ENCODE peak calls at places on chromosomes 12 and 14, in six cellular contexts. F is PC-9, Q is upper lobe of right lung, V is testis, C is mammary epithelial cell, W is cardiac muscle cell. B is an unnamed sample.
A peak's percentile ranks its signal among the peaks of the same experiment; 100 is the strongest.

GRCh38 chr12:12506541-12506940 is 56.1 kb downstream of the DUSP16 start:
- DNase-seq in F (no peak), W (no peak), Q (no peak), V (peak; percentile 49), C (no peak), B (no peak)

GRCh38 chr14:46259536-46259935 is 392.0 kb downstream of the RPL10L start:
- DNase-seq in Q (no peak), F (no peak), C (no peak), V (no peak), W (peak; percentile 10), B (no peak)

GRCh38 chr14:100532916-100533630 is 54.1 kb downstream of the BEGAIN start:
- DNase-seq in W (no peak), V (peak; percentile 43), C (no peak), Q (peak; percentile 61), F (no peak), B (peak; percentile 64)

GRCh38 chr12:30822385-30823139 is 67.8 kb upstream of the CAPRIN2 start:
- DNase-seq in Q (peak; percentile 88), F (peak; percentile 61), C (peak; percentile 22), V (peak; percentile 70), W (peak; percentile 71), B (peak; percentile 86)

GRCh38 chr14:69670093-69670492 is 58.7 kb downstream of the SUSD6 start:
- DNase-seq in Q (no peak), C (no peak), W (no peak), F (no peak), V (no peak), B (no peak)

GRCh38 chr14:104871145-104871655 is 6.1 kb downstream of the CEP170B start:
- DNase-seq in W (no peak), Q (no peak), F (no peak), C (no peak), V (no peak), B (no peak)

GRCh38 chr14:76918751-76919421 is 92.7 kb downstream of the LRRC74A start:
- DNase-seq in W (peak; percentile 58), V (peak; percentile 96), F (peak; percentile 100), C (peak; percentile 96), Q (peak; percentile 96), B (peak; percentile 88)

GRCh38 chr14:54642950-54643695 is 76.2 kb downstream of the SAMD4A start:
- DNase-seq in C (no peak), F (no peak), Q (no peak), V (no peak), W (peak; percentile 32), B (no peak)

GRCh38 chr14:90693413-90693812 is 122.8 kb downstream of the TTC7B start:
- DNase-seq in F (no peak), Q (no peak), W (no peak), C (no peak), V (no peak), B (no peak)

GRCh38 chr12:40762072-40762471 is 69.8 kb downstream of the CNTN1 start:
- DNase-seq in F (no peak), V (no peak), C (no peak), W (no peak), Q (no peak), B (no peak)

GRCh38 chr14:105385322-105385637 is 13.1 kb upstream of the TEX22 start:
- DNase-seq in F (no peak), V (no peak), Q (no peak), W (no peak), C (no peak), B (no peak)

GRCh38 chr14:51860836-51861583 is 598 bp downstream of the GNG2 start:
- DNase-seq in V (no peak), Q (no peak), F (no peak), W (no peak), C (no peak), B (no peak)

GRCh38 chr12:113387631-113388030 is 16.1 kb downstream of the SDS start:
- DNase-seq in V (no peak), F (no peak), C (no peak), Q (no peak), W (no peak), B (no peak)

GRCh38 chr12:123271182-123271491 is 519 bp downstream of the CDK2AP1 start:
- DNase-seq in C (peak; percentile 40), V (peak; percentile 71), F (peak; percentile 67), W (peak; percentile 85), Q (peak; percentile 90), B (peak; percentile 95)

GRCh38 chr12:43931187-43931586 is 95.3 kb downstream of the TMEM117 start:
- DNase-seq in C (no peak), W (no peak), Q (no peak), V (no peak), F (no peak), B (no peak)

GRCh38 chr14:103097244-103097993 is 2.9 kb downstream of the EXOC3L4 start:
- DNase-seq in W (no peak), F (no peak), C (no peak), Q (no peak), V (no peak), B (no peak)

GRCh38 chr14:103096387-103096786 is 1.9 kb downstream of the EXOC3L4 start:
- DNase-seq in F (no peak), V (no peak), Q (no peak), W (no peak), C (no peak), B (no peak)

GRCh38 chr14:103099733-103100280 is 5.3 kb downstream of the EXOC3L4 start:
- DNase-seq in C (no peak), Q (no peak), V (no peak), F (no peak), W (no peak), B (no peak)

GRCh38 chr14:103099081-103099732 is 4.7 kb downstream of the EXOC3L4 start:
- DNase-seq in V (no peak), W (no peak), C (no peak), F (no peak), Q (no peak), B (no peak)

GRCh38 chr14:103097994-103098957 is 3.8 kb downstream of the EXOC3L4 start:
- DNase-seq in C (no peak), V (no peak), F (no peak), Q (no peak), W (no peak), B (no peak)
- H3K4me1 ChIP-seq in C (peaks cover under 1% of the 10 kb centered on the region), V (peaks cover 14% of the 10 kb centered on the region), F (peaks cover 41% of the 10 kb centered on the region), Q (peaks cover 10% of the 10 kb centered on the region), W (peaks cover 18% of the 10 kb centered on the region), B (peaks cover 82% of the 10 kb centered on the region)

GRCh38 chr12:104569348-104570173 is 112.8 kb downstream of the CHST11 start:
- DNase-seq in V (peak; percentile 20), Q (no peak), W (no peak), C (no peak), F (no peak), B (peak; percentile 86)
- H3K27ac ChIP-seq in V (no peak overlapping the region), Q (no peak overlapping the region), W (no peak overlapping the region), C (no peak overlapping the region), F (no peak overlapping the region), B (peak overlapping the region; percentile 72)

DNA sequence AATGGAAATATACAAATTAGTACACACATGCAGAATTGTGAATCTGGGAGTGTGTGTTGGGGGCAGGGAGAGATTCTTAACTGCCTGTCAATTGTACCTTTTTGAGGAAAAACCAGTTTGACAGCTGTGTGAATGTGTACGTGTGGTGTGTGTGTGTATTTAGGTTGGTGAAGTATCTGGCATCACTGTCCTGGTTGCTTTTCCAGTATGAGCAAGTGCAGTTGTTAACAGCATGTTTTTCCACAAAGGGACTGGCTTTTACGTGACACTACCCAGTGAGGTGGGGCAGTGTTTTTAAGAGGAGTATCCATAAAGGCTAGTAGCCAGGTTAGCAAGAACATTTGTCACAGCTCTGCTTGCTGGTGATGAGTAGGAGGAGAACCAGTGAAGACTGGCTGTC is 56.1 kb downstream of the DAAM1 start:
- DNase-seq in F (peak; percentile 10), V (no peak), Q (no peak), W (no peak), C (peak; percentile 61), B (no peak)
- H3K4me1 ChIP-seq in F (peaks cover 20% of the 10 kb centered on the region), V (peaks cover 3% of the 10 kb centered on the region), Q (peaks cover 8% of the 10 kb centered on the region), W (no peaks in the 10 kb centered on the region), C (peaks cover 25% of the 10 kb centered on the region), B (peaks cover 11% of the 10 kb centered on the region)

GRCh38 chr12:56267443-56268071 is 815 bp downstream of the COQ10A start:
- DNase-seq in V (peak; percentile 48), Q (peak; percentile 30), C (no peak), F (no peak), W (peak; percentile 46), B (no peak)
- H3K27ac ChIP-seq in V (peak overlapping the region; percentile 91), Q (peak overlapping the region; percentile 93), C (no peak overlapping the region), F (no peak overlapping the region), W (peak overlapping the region; percentile 83), B (peak overlapping the region; percentile 96)

GRCh38 chr12:121787063-121787774 is 6.3 kb downstream of the RHOF start:
- DNase-seq in W (no peak), Q (peak; percentile 75), F (no peak), V (no peak), C (no peak), B (peak; percentile 91)
- H3K4me1 ChIP-seq in W (peaks cover 7% of the 10 kb centered on the region), Q (peaks cover 50% of the 10 kb centered on the region), F (peaks cover 89% of the 10 kb centered on the region), V (peaks cover 6% of the 10 kb centered on the region), C (peaks cover 28% of the 10 kb centered on the region), B (peaks cover 100% of the 10 kb centered on the region)

DNA sequence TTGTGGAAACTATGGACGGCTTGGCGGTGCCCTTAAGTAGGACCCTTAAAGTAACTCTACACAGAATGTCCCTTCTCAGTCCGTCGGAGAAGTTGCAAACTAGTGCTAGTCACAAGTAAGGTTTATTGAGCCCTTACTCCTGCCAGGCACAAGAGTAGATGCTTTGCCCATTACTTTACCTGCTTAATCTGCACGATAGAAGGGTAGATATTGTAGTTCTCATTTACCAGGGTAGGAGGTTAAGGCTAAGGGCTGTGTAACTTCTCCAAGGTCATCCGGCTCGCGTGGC is 500 bp upstream of the ARMH4 start:
- DNase-seq in V (no peak), W (peak; percentile 16), C (no peak), F (no peak), Q (no peak), B (no peak)
- H3K27ac ChIP-seq in V (peak overlapping the region; percentile 82), W (peak overlapping the region; percentile 66), C (no peak overlapping the region), F (no peak overlapping the region), Q (no peak overlapping the region), B (no peak overlapping the region)

B was measured in spleen.